ENCODE peak calls at places on chromosomes 4 and X, in five cellular contexts. P, Y, S, Z and W are unnamed samples.

GRCh38 chr4:152399246-152399645 is 136.6 kb downstream of the FBXW7 start:
- DNase-seq in P (peak), Z (no peak), S (no peak), Y (no peak), W (no peak)

GRCh38 chr4:121736735-121737351 is 28.1 kb downstream of the SMIM43 start:
- DNase-seq in S (peak), P (peak), Y (peak), Z (peak), W (peak)

GRCh38 chr4:128123036-128123435 is 61.9 kb downstream of the LARP1B start:
- DNase-seq in Y (no peak), S (no peak), Z (no peak), P (no peak), W (no peak)

GRCh38 chr4:10413177-10413576 is 44.0 kb downstream of the ZNF518B start:
- DNase-seq in S (no peak), P (no peak), Z (no peak), Y (no peak), W (no peak)

GRCh38 chr4:117560329-117560728 is 474.0 kb upstream of the NDST3 start:
- DNase-seq in Z (no peak), Y (no peak), P (peak), S (peak), W (peak)

GRCh38 chrX:8484360-8484759 is 19.7 kb downstream of the VCX3B start:
- DNase-seq in Z (peak), P (no peak), Y (no peak), S (no peak), W (no peak)

GRCh38 chr4:153785830-153786721 is 2.8 kb downstream of the SFRP2 start:
- DNase-seq in Y (no peak), Z (peak), P (peak), S (peak), W (peak)

GRCh38 chr4:76280488-76281441 is 25.8 kb upstream of the STBD1 start:
- DNase-seq in Z (no peak), P (no peak), S (no peak), Y (no peak), W (no peak)

GRCh38 chr4:86939123-86939522 is 4.3 kb downstream of the AFF1 start:
- DNase-seq in Y (no peak), P (peak), S (no peak), Z (no peak), W (no peak)

GRCh38 chr4:63348735-63349673 is 1060.2 kb downstream of the TECRL start:
- DNase-seq in S (no peak), P (no peak), Y (no peak), Z (no peak), W (no peak)

GRCh38 chr4:37573566-37573965 is 112.6 kb downstream of the RELL1 start:
- DNase-seq in Z (no peak), P (no peak), Y (no peak), S (no peak), W (no peak)